ENCODE peak calls at places on chromosome X, in nine cellular contexts. N is RCC 7860, L is activated gamma-delta T cell treated with Interleukin-2 at 50 U/mL for 16 hours, B is foreskin fibroblast, A is AG09309, Y is aorta, I is HFFc6, G is head of caudate nucleus, F is iris pigment epithelial cell. E is an unnamed sample.

GRCh38 chrX:111244238-111244750 is 26.0 kb downstream of the CAPN6 start:
- DNase-seq in N (peak), L (no peak), B (peak), A (no peak), Y (no peak), I (no peak), G (no peak), F (peak), E (peak)

GRCh38 chrX:94551831-94552230 is 877.8 kb downstream of the FAM133A start:
- DNase-seq in N (no peak), L (no peak), B (no peak), A (no peak), Y (no peak), I (no peak), G (no peak), F (no peak), E (no peak)

GRCh38 chrX:35040871-35041270 is 98.3 kb downstream of the FAM47B start:
- DNase-seq in N (no peak), L (no peak), B (no peak), A (no peak), Y (no peak), I (peak), G (no peak), F (peak), E (no peak)

GRCh38 chrX:57821703-57822375 is 88.4 kb downstream of the ZXDA start:
- DNase-seq in N (peak), L (peak), B (peak), A (peak), Y (no peak), I (peak), G (no peak), F (peak), E (peak)

GRCh38 chrX:138082881-138083280 is 517.0 kb downstream of the ZIC3 start:
- DNase-seq in N (no peak), L (no peak), B (no peak), A (no peak), Y (no peak), I (no peak), G (no peak), F (no peak), E (no peak)

GRCh38 chrX:53186363-53186762 is 38.6 kb downstream of the KDM5C start:
- DNase-seq in N (peak), L (no peak), B (peak), A (no peak), Y (no peak), I (peak), G (no peak), F (peak), E (no peak)

GRCh38 chrX:38973327-38973726 is 172.1 kb downstream of the MID1IP1 start:
- DNase-seq in N (no peak), L (no peak), B (peak), A (no peak), Y (no peak), I (peak), G (no peak), F (no peak), E (no peak)

GRCh38 chrX:16212436-16212835 is 45.2 kb downstream of the MAGEB17 start:
- DNase-seq in N (no peak), L (no peak), B (no peak), A (no peak), Y (no peak), I (peak), G (no peak), F (peak), E (peak)

GRCh38 chrX:80022363-80023031 is 7.9 kb downstream of the TBX22 start:
- DNase-seq in N (no peak), L (no peak), B (no peak), A (no peak), Y (peak), I (no peak), G (no peak), F (no peak), E (no peak)

GRCh38 chrX:17032351-17032750 is 85.9 kb downstream of the REPS2 start:
- DNase-seq in N (peak), L (no peak), B (peak), A (peak), Y (no peak), I (no peak), G (no peak), F (peak), E (peak)

GRCh38 chrX:21955398-21956189 is 15.1 kb downstream of the SMS start:
- DNase-seq in N (no peak), L (no peak), B (no peak), A (no peak), Y (no peak), I (no peak), G (no peak), F (no peak), E (no peak)

GRCh38 chrX:53362439-53362838 is 60.0 kb downstream of the SMC1A start:
- DNase-seq in N (no peak), L (no peak), B (no peak), A (no peak), Y (no peak), I (no peak), G (no peak), F (no peak), E (no peak)

GRCh38 chrX:335758-336155 is 17.2 kb upstream of the GTPBP6 start:
- DNase-seq in N (no peak), L (no peak), B (no peak), A (no peak), Y (peak), I (no peak), G (no peak), F (no peak), E (no peak)

GRCh38 chrX:46712733-46713132 is 46.2 kb downstream of the SLC9A7 start:
- DNase-seq in N (no peak), L (no peak), B (no peak), A (no peak), Y (no peak), I (no peak), G (no peak), F (no peak), E (no peak)

GRCh38 chrX:12975999-12976558 is 1.2 kb downstream of the TMSB4X start:
- DNase-seq in N (peak), L (no peak), B (no peak), A (no peak), Y (no peak), I (no peak), G (peak), F (peak), E (peak)

GRCh38 chrX:120120223-120120622 is 4.5 kb upstream of the RHOXF1 start:
- DNase-seq in N (no peak), L (no peak), B (no peak), A (no peak), Y (no peak), I (peak), G (no peak), F (peak), E (no peak)

GRCh38 chrX:148541461-148541983 is 41.1 kb downstream of the AFF2 start:
- DNase-seq in N (no peak), L (no peak), B (no peak), A (no peak), Y (no peak), I (no peak), G (no peak), F (no peak), E (no peak)

GRCh38 chrX:53831662-53832635 is 145.4 kb upstream of the HUWE1 start:
- DNase-seq in N (peak), L (peak), B (peak), A (no peak), Y (no peak), I (peak), G (no peak), F (peak), E (peak)

GRCh38 chrX:133645977-133646750 is 230.9 kb upstream of the GPC4 start:
- DNase-seq in N (no peak), L (no peak), B (no peak), A (peak), Y (no peak), I (no peak), G (no peak), F (peak), E (peak)

GRCh38 chrX:24100713-24101112 is 46.0 kb downstream of the EIF2S3 start:
- DNase-seq in N (no peak), L (no peak), B (peak), A (no peak), Y (no peak), I (peak), G (no peak), F (peak), E (no peak)

GRCh38 chrX:102517331-102517730 is 792 bp upstream of the TMSB15A start:
- DNase-seq in N (no peak), L (no peak), B (no peak), A (no peak), Y (no peak), I (peak), G (no peak), F (peak), E (no peak)